ENCODE peak calls at places on chromosomes 3 and 15, in six cellular contexts. J, D, B, H, K and M are unnamed samples.

GRCh38 chr3:11624161-11624560 is 19.6 kb downstream of the VGLL4 start:
- DNase-seq in H (no peak), D (no peak), K (no peak), B (peak), J (no peak), M (no peak)

GRCh38 chr3:141441381-141442365 is 45.2 kb upstream of the RASA2 start:
- DNase-seq in K (peak), J (peak), H (peak), D (peak), B (peak), M (peak)

GRCh38 chr3:144361002-144361401 is 389.4 kb downstream of the DIPK2A start:
- DNase-seq in B (peak), K (no peak), H (no peak), J (no peak), D (peak), M (peak)

GRCh38 chr3:114052216-114052615 is 4.1 kb downstream of the CCDC191 start:
- DNase-seq in J (no peak), B (no peak), K (peak), D (no peak), H (no peak), M (no peak)

GRCh38 chr3:177816667-177817208 is 619.5 kb upstream of the TBL1XR1 start:
- DNase-seq in D (peak), K (peak), H (no peak), J (no peak), B (no peak), M (peak)

GRCh38 chr3:95815828-95816227 is 998.6 kb upstream of the EPHA6 start:
- DNase-seq in K (no peak), J (no peak), D (no peak), B (no peak), H (no peak), M (no peak)

GRCh38 chr15:38084289-38084688 is 149.8 kb downstream of the TMCO5A start:
- DNase-seq in B (no peak), H (no peak), D (no peak), K (no peak), J (no peak), M (no peak)

GRCh38 chr3:152656207-152657001 is 178.5 kb upstream of the P2RY1 start:
- DNase-seq in H (peak), B (peak), D (no peak), J (no peak), K (no peak), M (no peak)

GRCh38 chr3:52534281-52535183 is 875 bp upstream of the NT5DC2 start:
- DNase-seq in K (peak), D (no peak), J (peak), B (peak), H (peak), M (no peak)

GRCh38 chr3:130905551-130905950 is 11.7 kb downstream of the ATP2C1 start:
- DNase-seq in J (no peak), K (peak), D (no peak), B (no peak), H (no peak), M (no peak)

GRCh38 chr3:44913868-44914468 is 39.6 kb downstream of the TGM4 start:
- DNase-seq in K (peak), H (peak), B (peak), J (peak), D (peak), M (peak)

GRCh38 chr3:105013657-105014056 is 353.1 kb upstream of the ALCAM start:
- DNase-seq in K (no peak), B (no peak), J (no peak), D (no peak), H (peak), M (no peak)

GRCh38 chr15:40591310-40591845 is 2.7 kb upstream of the KNL1 start:
- DNase-seq in D (no peak), H (peak), K (no peak), J (no peak), B (no peak), M (no peak)

GRCh38 chr15:48537277-48538113 is 108.0 kb downstream of the FBN1 start:
- DNase-seq in J (peak), H (no peak), K (no peak), D (no peak), B (no peak), M (no peak)

GRCh38 chr3:134392336-134392983 is 18.2 kb upstream of the AMOTL2 start:
- DNase-seq in B (peak), D (no peak), J (no peak), K (no peak), H (no peak), M (no peak)

GRCh38 chr3:2713923-2714322 is 396.3 kb downstream of the IL5RA start:
- DNase-seq in J (no peak), K (no peak), B (no peak), D (peak), H (no peak), M (no peak)

GRCh38 chr3:150319900-150320299 is 88.2 kb upstream of the TSC22D2 start:
- DNase-seq in D (peak), H (no peak), B (peak), K (peak), J (no peak), M (peak)

GRCh38 chr3:25787689-25788088 is 2.2 kb upstream of the OXSM start:
- DNase-seq in H (no peak), D (no peak), K (no peak), B (no peak), J (no peak), M (no peak)

GRCh38 chr15:67801142-67801541 is 24.2 kb upstream of the SKOR1 start:
- DNase-seq in H (no peak), B (no peak), J (no peak), D (no peak), K (no peak), M (no peak)

GRCh38 chr3:184805351-184806038 is 6.5 kb upstream of the VPS8 start:
- DNase-seq in K (no peak), J (no peak), D (peak), B (peak), H (no peak), M (no peak)

GRCh38 chr3:168453623-168454022 is 357.9 kb upstream of the GOLIM4 start:
- DNase-seq in J (no peak), D (no peak), H (no peak), B (no peak), K (no peak), M (no peak)

GRCh38 chr3:156460206-156460609 is 94.7 kb downstream of the SSR3 start:
- DNase-seq in H (no peak), B (no peak), J (no peak), K (no peak), D (no peak), M (no peak)

GRCh38 chr3:51959651-51960050 is 4.5 kb downstream of the GPR62 start:
- DNase-seq in H (no peak), D (no peak), J (no peak), B (no peak), K (no peak), M (no peak)